ENCODE peak calls at places on chromosomes 4 and X, in nine cellular contexts. D is astrocyte of the spinal cord, S is pancreas, K is brain microvascular endothelial cell, O is lower lobe of right lung, Q is epithelial cell of esophagus, M is mammary epithelial cell, B is stomach, U is tibial nerve. J is an unnamed sample.

GRCh38 chrX:123835661-123836371 is 24.0 kb upstream of the XIAP start:
- DNase-seq in U (no peak), B (no peak), M (peak), K (peak), O (no peak), S (no peak), D (peak), Q (peak), J (peak)

GRCh38 chr4:96606451-96606850 is 766.6 kb downstream of the PDHA2 start:
- DNase-seq in Q (no peak), S (no peak), B (no peak), M (no peak), K (no peak), D (no peak), U (no peak), O (no peak), J (no peak)

GRCh38 chr4:44760142-44760898 is 34.0 kb upstream of the GNPDA2 start:
- DNase-seq in D (peak), B (no peak), S (no peak), O (no peak), K (peak), Q (peak), U (no peak), M (peak), J (peak)

GRCh38 chrX:118189628-118190027 is 73.0 kb upstream of the KLHL13 start:
- DNase-seq in B (no peak), U (no peak), O (no peak), S (peak), Q (no peak), M (no peak), K (no peak), D (no peak), J (no peak)

GRCh38 chrX:71911023-71911730 is 532 bp downstream of the NHSL2 start:
- DNase-seq in B (no peak), Q (peak), O (no peak), M (no peak), K (no peak), D (no peak), S (no peak), U (no peak), J (no peak)

GRCh38 chr4:189265515-189265914 is 675.2 kb upstream of the FRG1 start:
- DNase-seq in B (no peak), Q (no peak), U (no peak), M (no peak), S (no peak), K (no peak), O (no peak), D (no peak), J (no peak)

GRCh38 chrX:102950908-102951866 is 14.1 kb downstream of the RAB40AL start:
- DNase-seq in K (peak), U (peak), Q (peak), S (peak), D (peak), M (peak), B (peak), O (no peak), J (peak)

GRCh38 chr4:1446502-1447153 is 40.4 kb upstream of the NKX1-1 start:
- DNase-seq in M (no peak), K (no peak), D (no peak), U (no peak), S (no peak), Q (no peak), B (no peak), O (no peak), J (no peak)

GRCh38 chrX:150575415-150575814 is 7.0 kb downstream of the MTM1 start:
- DNase-seq in O (no peak), U (no peak), B (no peak), D (no peak), Q (peak), M (peak), S (no peak), K (no peak), J (peak)

GRCh38 chr4:38509551-38509950 is 154.4 kb upstream of the KLF3 start:
- DNase-seq in M (no peak), U (no peak), O (no peak), K (no peak), Q (no peak), B (no peak), S (no peak), D (no peak), J (no peak)

GRCh38 chr4:165288639-165289428 is 38.6 kb upstream of the MSMO1 start:
- DNase-seq in B (no peak), K (peak), M (peak), U (no peak), Q (peak), O (no peak), S (no peak), D (peak), J (peak)

GRCh38 chr4:27916432-27917184 is 1056.0 kb downstream of the STIM2 start:
- DNase-seq in K (no peak), D (no peak), Q (no peak), B (no peak), U (no peak), O (no peak), M (no peak), S (no peak), J (no peak)

GRCh38 chr4:135184715-135185114 is 983.1 kb upstream of the PABPC4L start:
- DNase-seq in U (no peak), O (no peak), M (no peak), B (no peak), S (no peak), D (no peak), K (no peak), Q (no peak), J (no peak)

GRCh38 chr4:20394471-20394870 is 142.8 kb downstream of the SLIT2 start:
- DNase-seq in K (no peak), U (no peak), D (no peak), S (no peak), O (no peak), Q (no peak), B (no peak), M (no peak), J (no peak)

GRCh38 chr4:20393486-20394100 is 141.9 kb downstream of the SLIT2 start:
- DNase-seq in B (no peak), D (peak), S (no peak), U (no peak), M (no peak), O (no peak), K (no peak), Q (no peak), J (no peak)

GRCh38 chr4:20391224-20391623 is 139.5 kb downstream of the SLIT2 start:
- DNase-seq in K (peak), Q (no peak), U (no peak), B (no peak), S (no peak), M (no peak), O (no peak), D (peak), J (peak)

GRCh38 chr4:20391912-20392311 is 140.2 kb downstream of the SLIT2 start:
- DNase-seq in O (no peak), D (no peak), K (no peak), B (no peak), U (no peak), S (no peak), Q (no peak), M (no peak), J (no peak)

DNA sequence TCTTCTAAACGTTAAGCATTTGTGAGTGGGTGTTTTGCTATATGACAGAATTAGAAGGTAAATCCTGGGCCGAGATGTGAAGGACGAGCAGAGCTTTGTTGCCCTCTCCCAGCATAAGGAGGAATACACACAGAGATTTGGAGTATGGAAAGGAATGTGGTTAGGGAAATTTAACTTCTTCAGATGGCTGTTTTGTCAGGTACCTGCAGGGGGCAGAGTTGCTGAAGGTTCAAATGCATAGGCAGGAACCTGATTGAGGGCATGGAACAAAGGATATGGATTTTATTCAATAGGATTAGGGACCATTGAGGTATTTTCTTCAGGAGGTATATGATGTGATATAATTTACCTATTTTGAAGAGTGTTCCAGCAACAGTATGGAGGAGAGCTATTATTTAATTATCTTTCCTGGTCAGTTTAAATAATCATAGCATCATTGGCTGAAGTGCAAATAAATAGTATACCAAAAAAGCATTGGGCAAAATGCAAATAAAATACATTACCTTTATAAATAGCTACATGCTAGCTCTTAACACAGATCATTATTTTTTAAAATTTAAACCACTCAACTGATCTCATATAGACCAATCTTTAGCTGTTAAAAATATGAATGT is 143.6 kb downstream of the SLIT2 start:
- DNase-seq in D (no peak), O (no peak), B (peak), K (no peak), Q (peak), M (peak), U (no peak), S (peak), J (peak)
- TF ChIP-seq CTCF in D (peak), O (peak), B (no peak), K (peak), Q (peak), M (peak), U (peak), S (peak), J (peak)

GRCh38 chr4:158810487-158811215 is 41.8 kb downstream of the FNIP2 start:
- DNase-seq in M (peak), U (no peak), Q (peak), S (peak), B (peak), K (peak), O (no peak), D (peak), J (peak)

GRCh38 chr4:158811216-158811540 is 42.4 kb downstream of the FNIP2 start:
- DNase-seq in K (no peak), D (no peak), U (no peak), B (no peak), S (no peak), O (no peak), M (no peak), Q (no peak), J (no peak)

GRCh38 chr4:158811704-158812103 is 42.9 kb downstream of the FNIP2 start:
- DNase-seq in S (no peak), B (peak), K (peak), D (no peak), O (no peak), Q (peak), U (no peak), M (no peak), J (peak)

GRCh38 chr4:158808399-158808798 is 39.6 kb downstream of the FNIP2 start:
- DNase-seq in Q (no peak), K (no peak), B (no peak), D (no peak), M (no peak), S (no peak), O (no peak), U (no peak), J (no peak)

GRCh38 chr4:158809611-158810486 is 41.0 kb downstream of the FNIP2 start:
- DNase-seq in M (peak), K (peak), Q (peak), O (no peak), B (no peak), D (peak), S (no peak), U (no peak), J (peak)
- H3K4me3 ChIP-seq in M (no peak), K (no peak), Q (no peak), O (peak), B (no peak), D (no peak), S (no peak), U (no peak), J (no peak)

DNA sequence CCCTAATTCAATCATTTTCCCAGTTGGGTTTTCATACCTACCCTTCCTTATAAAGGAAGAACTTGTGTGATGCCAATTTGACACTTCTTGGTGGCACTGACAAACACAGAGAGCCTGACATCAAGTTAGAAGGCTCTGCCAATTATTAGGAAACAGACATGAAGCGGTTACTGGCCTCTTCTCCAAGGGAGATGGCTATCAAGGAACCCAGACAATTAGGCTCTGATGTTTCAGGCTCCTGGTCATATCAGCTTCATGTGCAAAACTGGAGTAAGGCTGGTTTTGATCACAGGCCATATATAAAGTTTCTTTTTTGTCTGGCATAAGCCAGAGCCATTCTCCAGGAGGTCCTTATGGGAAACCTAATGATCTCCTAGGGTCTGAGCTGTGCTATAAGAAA is 428 bp downstream of the ARL13A start:
- DNase-seq in U (no peak), B (no peak), D (no peak), O (no peak), K (no peak), S (no peak), M (no peak), Q (no peak), J (no peak)
- TF ChIP-seq CTCF in U (no peak), B (no peak), D (no peak), O (no peak), K (no peak), S (no peak), M (no peak), Q (no peak), J (no peak)

DNA sequence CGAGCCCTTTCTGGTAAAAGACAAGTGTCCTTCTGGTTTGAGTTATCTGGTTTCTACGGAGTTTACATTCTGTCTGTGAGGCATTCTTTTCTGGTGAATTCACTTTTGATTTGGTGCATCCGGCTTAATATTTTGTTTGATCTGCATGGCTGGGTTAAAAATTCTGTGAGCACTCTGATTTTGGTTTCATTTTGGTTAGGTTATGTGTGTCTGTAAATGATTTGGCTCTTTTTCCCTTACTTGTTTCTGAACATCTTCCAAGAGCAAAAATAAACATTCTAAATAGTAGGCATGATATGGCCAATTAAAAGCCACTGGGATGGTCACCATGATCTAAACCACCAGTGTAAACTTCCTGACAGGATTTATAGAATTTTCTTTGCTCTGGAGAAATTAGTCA is 85.7 kb upstream of the PTPN13 start:
- DNase-seq in S (no peak), D (peak), K (peak), O (no peak), M (no peak), B (no peak), Q (no peak), U (no peak), J (peak)
- H3K4me3 ChIP-seq in S (no peak), D (no peak), K (no peak), O (peak), M (no peak), B (no peak), Q (no peak), U (no peak), J (no peak)

GRCh38 chr4:84050014-84050413 is 449.1 kb downstream of the NKX6-1 start:
- DNase-seq in U (no peak), Q (no peak), O (no peak), D (no peak), M (no peak), B (no peak), S (no peak), K (no peak), J (no peak)
- TF ChIP-seq CTCF in U (no peak), Q (no peak), O (no peak), D (no peak), M (no peak), B (no peak), S (no peak), K (no peak), J (no peak)

GRCh38 chr4:182807841-182808548 is 109.2 kb downstream of the DCTD start:
- DNase-seq in O (no peak), Q (no peak), K (no peak), S (no peak), U (no peak), D (no peak), B (no peak), M (no peak), J (no peak)

GRCh38 chr4:182807346-182807745 is 109.8 kb downstream of the DCTD start:
- DNase-seq in K (peak), U (no peak), D (no peak), O (no peak), Q (no peak), S (no peak), B (no peak), M (no peak), J (no peak)

GRCh38 chr4:182808673-182809416 is 108.3 kb downstream of the DCTD start:
- DNase-seq in U (no peak), D (no peak), B (no peak), O (no peak), S (no peak), M (no peak), Q (peak), K (peak), J (peak)

GRCh38 chr4:182805606-182806149 is 111.5 kb downstream of the DCTD start:
- DNase-seq in U (no peak), K (no peak), Q (no peak), O (no peak), B (no peak), M (no peak), D (no peak), S (no peak), J (no peak)

GRCh38 chr4:182806259-182807252 is 110.6 kb downstream of the DCTD start:
- DNase-seq in U (peak), O (peak), D (peak), Q (peak), M (peak), B (peak), S (peak), K (peak), J (peak)
- H3K4me3 ChIP-seq in U (peak), O (peak), D (peak), Q (peak), M (peak), B (peak), S (peak), K (peak), J (peak)

J was measured in choroid plexus epithelial cell.